ENCODE peak calls at places on chromosomes 1 and 21, in ten cellular contexts. I is D721Med; J is HTR-8/SVneo; K is T-helper 1 cell; A is HFF-Myc; P is COR-L47; U is mesenteric fat pad; N is Jurkat, Clone E6-1; W is hepatocyte; Q is stimulated activated CD8-positive, alpha-beta memory T cell treated with anti-CD3 and anti-CD28 coated beads, Interleukin-4, amount 100 ng/mL, for 24 hours. R is an unnamed sample.

GRCh38 chr1:14850563-14850962 is 252.1 kb downstream of the KAZN start:
- DNase-seq in I (no peak), J (no peak), K (no peak), A (no peak), P (peak), U (no peak), N (no peak), W (peak), Q (no peak), R (peak)

GRCh38 chr21:10463156-10463555 is 58.2 kb upstream of the TPTE start:
- DNase-seq in I (no peak), J (no peak), K (no peak), A (no peak), P (no peak), U (no peak), N (no peak), W (no peak), Q (no peak), R (no peak)

GRCh38 chr1:96075704-96076455 is 645.7 kb upstream of the PTBP2 start:
- DNase-seq in I (no peak), J (peak), K (no peak), A (no peak), P (no peak), U (no peak), N (no peak), W (no peak), Q (no peak), R (no peak)

GRCh38 chr1:167616521-167616920 is 13.5 kb upstream of the RCSD1 start:
- DNase-seq in I (no peak), J (no peak), K (no peak), A (no peak), P (no peak), U (no peak), N (no peak), W (no peak), Q (no peak), R (no peak)

GRCh38 chr1:70930062-70930461 is 117.6 kb downstream of the PTGER3 start:
- DNase-seq in I (no peak), J (no peak), K (no peak), A (no peak), P (no peak), U (no peak), N (no peak), W (no peak), Q (no peak), R (no peak)

GRCh38 chr1:46527474-46528296 is 23.8 kb downstream of the KNCN start:
- DNase-seq in I (peak), J (peak), K (peak), A (no peak), P (peak), U (no peak), N (no peak), W (peak), Q (peak), R (no peak)

GRCh38 chr1:198316681-198317080 is 159.9 kb downstream of the NEK7 start:
- DNase-seq in I (no peak), J (no peak), K (no peak), A (no peak), P (no peak), U (no peak), N (no peak), W (no peak), Q (no peak), R (no peak)

GRCh38 chr1:66313446-66313845 is 220.5 kb upstream of the SGIP1 start:
- DNase-seq in I (no peak), J (no peak), K (no peak), A (no peak), P (peak), U (no peak), N (no peak), W (no peak), Q (no peak), R (no peak)

GRCh38 chr1:11924334-11925195 is 1.7 kb downstream of the KIAA2013 start:
- DNase-seq in I (no peak), J (no peak), K (no peak), A (no peak), P (no peak), U (no peak), N (no peak), W (no peak), Q (no peak), R (no peak)

GRCh38 chr1:195939844-195940243 is 668.4 kb downstream of the KCNT2 start:
- DNase-seq in I (no peak), J (peak), K (no peak), A (no peak), P (peak), U (no peak), N (no peak), W (peak), Q (no peak), R (no peak)

GRCh38 chr1:117599822-117600221 is 6.0 kb upstream of the TENT5C start:
- DNase-seq in I (no peak), J (no peak), K (no peak), A (no peak), P (peak), U (peak), N (no peak), W (no peak), Q (no peak), R (no peak)

GRCh38 chr1:112522621-112523020 is 13.9 kb downstream of the WNT2B start:
- DNase-seq in I (no peak), J (peak), K (no peak), A (peak), P (no peak), U (no peak), N (no peak), W (peak), Q (no peak), R (no peak)

GRCh38 chr1:17603091-17603841 is 63.8 kb downstream of the ARHGEF10L start:
- DNase-seq in I (no peak), J (no peak), K (no peak), A (no peak), P (peak), U (no peak), N (no peak), W (no peak), Q (no peak), R (peak)

GRCh38 chr21:17679002-17679600 is 66.4 kb upstream of the BTG3 start:
- DNase-seq in I (no peak), J (peak), K (no peak), A (peak), P (peak), U (no peak), N (peak), W (peak), Q (no peak), R (no peak)

GRCh38 chr1:10659646-10660540 is 136.6 kb downstream of the CASZ1 start:
- DNase-seq in I (no peak), J (no peak), K (no peak), A (no peak), P (no peak), U (no peak), N (no peak), W (no peak), Q (no peak), R (no peak)

R was measured in NCI-H510A.